ENCODE peak calls at places on chromosomes 5 and 9, in ten cellular contexts. T, J, F, U, X, Q, K, R, H and E are unnamed samples.

GRCh38 chr9:134561427-134562145 is 80.0 kb upstream of the COL5A1 start:
- DNase-seq in Q (peak; percentile 28), R (no peak), K (no peak), F (no peak), J (no peak), U (no peak), T (no peak), X (no peak), H (no peak), E (no peak)

GRCh38 chr5:73300520-73301207 is 127.7 kb downstream of the TMEM174 start:
- DNase-seq in U (no peak), H (no peak), R (no peak), J (no peak), F (no peak), X (peak; percentile 67), K (no peak), Q (no peak), T (no peak), E (no peak)

GRCh38 chr5:140220032-140220697 is 45.2 kb downstream of the CYSTM1 start:
- DNase-seq in T (no peak), J (no peak), H (no peak), Q (no peak), R (no peak), K (peak; percentile 84), U (no peak), F (no peak), X (peak; percentile 29), E (peak; percentile 36)

GRCh38 chr5:75057551-75057950 is 5.2 kb upstream of the GCNT4 start:
- DNase-seq in U (no peak), T (no peak), H (peak; percentile 28), Q (no peak), X (no peak), R (no peak), K (no peak), F (no peak), J (no peak), E (no peak)

GRCh38 chr5:145471026-145471425 is 364.1 kb downstream of the PRELID2 start:
- DNase-seq in T (no peak), H (no peak), K (no peak), J (no peak), X (no peak), Q (no peak), F (no peak), U (no peak), R (no peak), E (no peak)

GRCh38 chr9:19481971-19482404 is 73.2 kb downstream of the ACER2 start:
- DNase-seq in H (no peak), K (no peak), T (no peak), U (no peak), F (no peak), X (no peak), Q (no peak), J (no peak), R (no peak), E (no peak)

GRCh38 chr5:27328480-27328879 is 290.1 kb upstream of the CDH9 start:
- DNase-seq in T (no peak), Q (no peak), R (peak; percentile 54), F (peak; percentile 74), J (peak; percentile 45), K (no peak), U (no peak), H (peak; percentile 44), X (peak; percentile 79), E (no peak)

GRCh38 chr5:1011226-1011631 is 2.6 kb downstream of the NKD2 start:
- DNase-seq in K (peak; percentile 25), T (peak; percentile 83), J (no peak), Q (peak; percentile 69), F (no peak), H (no peak), R (no peak), X (no peak), U (no peak), E (no peak)

GRCh38 chr5:28408186-28408585 is 1369.8 kb upstream of the CDH9 start:
- DNase-seq in J (no peak), X (peak; percentile 0), F (peak; percentile 0), R (peak; percentile 3), Q (no peak), K (peak; percentile 68), H (peak; percentile 1), U (no peak), T (no peak), E (no peak)

GRCh38 chr9:115071176-115071575 is 46.8 kb downstream of the TNC start:
- DNase-seq in J (no peak), Q (no peak), U (no peak), X (peak; percentile 12), K (no peak), T (no peak), R (peak; percentile 37), F (no peak), H (peak; percentile 21), E (no peak)

GRCh38 chr9:130301483-130302286 is 36.1 kb downstream of the HMCN2 start:
- DNase-seq in J (no peak), R (no peak), X (peak; percentile 72), T (peak; percentile 23), U (no peak), K (peak; percentile 58), F (peak; percentile 25), H (no peak), Q (peak; percentile 92), E (no peak)

GRCh38 chr5:113378081-113378480 is 56.7 kb downstream of the TSSK1B start:
- DNase-seq in T (no peak), Q (no peak), R (no peak), U (no peak), J (no peak), X (no peak), K (no peak), H (no peak), F (no peak), E (no peak)

GRCh38 chr5:172904643-172905345 is 54.4 kb upstream of the RPL26L1 start:
- DNase-seq in Q (peak; percentile 94), R (peak; percentile 59), X (peak; percentile 83), T (peak; percentile 97), J (no peak), H (peak; percentile 88), F (no peak), K (peak; percentile 74), U (peak; percentile 97), E (no peak)
- H3K4me3 ChIP-seq in Q (no peak overlapping the region), R (no peak overlapping the region), X (no peak overlapping the region), T (no peak overlapping the region), J (no peak overlapping the region), H (no peak overlapping the region), F (no peak overlapping the region), K (no peak overlapping the region), U (no peak overlapping the region), E (no peak overlapping the region)

GRCh38 chr9:128099932-128100491 is 27.5 kb downstream of the PTGES2 start:
- DNase-seq in F (no peak), T (no peak), R (no peak), Q (peak; percentile 68), X (peak; percentile 25), K (no peak), J (no peak), U (no peak), H (peak; percentile 48), E (no peak)

GRCh38 chr9:128098936-128099931 is 28.3 kb downstream of the PTGES2 start:
- DNase-seq in X (peak; percentile 65), J (no peak), K (no peak), Q (peak; percentile 85), R (no peak), F (no peak), H (peak; percentile 58), U (no peak), T (no peak), E (no peak)

GRCh38 chr9:128101690-128102089 is 25.8 kb downstream of the PTGES2 start:
- DNase-seq in X (no peak), F (no peak), U (no peak), Q (peak; percentile 82), H (no peak), T (peak; percentile 24), J (no peak), R (no peak), K (no peak), E (no peak)

GRCh38 chr9:128101231-128101641 is 26.3 kb downstream of the PTGES2 start:
- DNase-seq in T (peak; percentile 11), F (no peak), U (no peak), J (no peak), Q (peak; percentile 79), K (no peak), R (no peak), X (no peak), H (no peak), E (no peak)

GRCh38 chr9:128100581-128100980 is 26.9 kb downstream of the PTGES2 start:
- DNase-seq in T (peak; percentile 9), U (no peak), K (no peak), R (no peak), Q (peak; percentile 47), J (no peak), X (no peak), F (no peak), H (no peak), E (no peak)
- H3K4me3 ChIP-seq in T (no peak overlapping the region), U (peak overlapping the region; percentile 58), K (no peak overlapping the region), R (no peak overlapping the region), Q (peak overlapping the region; percentile 82), J (peak overlapping the region; percentile 70), X (no peak overlapping the region), F (no peak overlapping the region), H (peak overlapping the region; percentile 65), E (no peak overlapping the region)

DNA sequence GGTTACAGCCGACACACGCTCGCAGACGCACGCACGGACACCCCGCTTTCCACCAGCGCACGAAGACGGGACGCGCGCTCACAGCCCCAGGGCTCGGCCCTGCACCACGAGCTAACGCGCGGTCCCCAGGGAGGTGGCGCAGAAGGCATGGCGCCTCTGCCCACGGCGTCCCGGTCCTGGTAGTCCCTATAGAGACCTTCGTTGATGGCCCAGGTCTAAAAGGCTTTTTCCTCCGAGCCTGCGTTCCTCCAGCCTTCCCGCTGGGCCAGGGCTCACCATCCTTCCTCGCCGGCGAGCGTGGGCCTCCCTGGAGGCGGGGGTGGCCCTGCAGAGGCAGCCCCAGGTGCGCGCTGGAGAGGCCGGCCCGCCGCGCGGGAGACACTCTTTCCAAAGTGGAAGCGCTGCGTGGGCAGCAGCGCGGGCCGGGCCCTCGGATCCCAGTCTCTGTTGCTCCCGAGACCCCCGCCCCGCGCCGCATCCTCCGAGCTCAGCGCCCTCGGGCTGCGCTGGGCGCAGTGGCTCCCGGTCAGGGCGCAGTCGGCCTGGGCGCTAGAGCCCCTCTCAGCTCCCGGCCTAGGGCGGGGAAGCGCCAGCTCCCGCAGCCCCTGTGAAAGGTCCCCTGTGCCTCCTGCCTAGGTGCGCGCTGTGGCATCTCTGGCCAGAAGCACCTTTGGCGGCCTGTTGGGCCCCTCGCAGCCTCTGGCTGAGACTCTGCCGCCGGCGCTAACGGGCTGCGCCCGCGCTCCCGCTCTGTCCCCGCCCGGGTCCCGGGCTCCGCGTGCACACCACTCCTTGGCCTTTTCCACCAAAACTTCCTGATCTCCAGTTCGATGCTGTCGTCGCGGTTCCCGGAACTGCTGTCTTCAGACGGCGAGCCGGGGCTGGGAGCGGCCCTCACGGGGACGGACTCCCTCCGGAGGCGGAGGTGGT is 31.9 kb upstream of the FANCC start:
- DNase-seq in T (no peak), H (no peak), J (no peak), K (no peak), U (no peak), F (no peak), X (no peak), Q (no peak), R (no peak), E (no peak)
- H3K4me3 ChIP-seq in T (no peak overlapping the region), H (peak overlapping the region; percentile 43), J (peak overlapping the region; percentile 44), K (no peak overlapping the region), U (peak overlapping the region; percentile 38), F (no peak overlapping the region), X (peak overlapping the region; percentile 15), Q (peak overlapping the region; percentile 31), R (peak overlapping the region; percentile 42), E (peak overlapping the region; percentile 67)

DNA sequence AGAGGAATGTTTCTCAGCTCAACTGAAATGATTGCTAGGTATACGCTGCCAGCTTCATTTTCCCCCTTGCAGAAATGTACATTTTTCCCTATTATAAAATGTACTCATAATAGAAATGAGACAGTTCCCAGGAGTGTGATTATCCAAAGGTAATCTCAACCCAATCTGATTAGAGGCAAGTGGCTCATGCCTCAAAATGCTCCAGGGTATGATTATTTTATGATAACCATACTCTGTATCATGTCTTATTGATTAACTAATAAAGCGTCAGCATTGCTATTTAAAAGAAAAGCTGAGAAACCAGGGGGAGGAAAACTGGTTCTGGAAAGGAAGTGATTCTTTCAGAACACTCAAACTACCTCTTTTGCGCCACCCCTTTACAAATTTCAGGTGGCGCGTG is 55.0 kb upstream of the SMIM15 start:
- DNase-seq in U (no peak), F (no peak), X (no peak), R (no peak), H (no peak), J (no peak), K (no peak), T (no peak), Q (no peak), E (no peak)
- H3K4me3 ChIP-seq in U (no peak overlapping the region), F (no peak overlapping the region), X (no peak overlapping the region), R (no peak overlapping the region), H (no peak overlapping the region), J (no peak overlapping the region), K (no peak overlapping the region), T (no peak overlapping the region), Q (no peak overlapping the region), E (no peak overlapping the region)